ENCODE peak calls at places on chromosomes 5 and 9, in four cellular contexts. Z is tibial artery, Q is K562, I is ovary. L is an unnamed sample.

GRCh38 chr5:141637693-141638419 is 1.1 kb downstream of the RELL2 start:
- DNase-seq in I (peak), Q (peak), Z (peak), L (peak)

GRCh38 chr5:28374492-28374934 is 1336.1 kb upstream of the CDH9 start:
- DNase-seq in Z (no peak), I (no peak), Q (no peak), L (peak)

GRCh38 chr5:120139039-120139438 is 325.1 kb upstream of the PRR16 start:
- DNase-seq in I (no peak), Z (no peak), Q (peak), L (no peak)

GRCh38 chr9:93061791-93062299 is 3.3 kb downstream of the SUSD3 start:
- DNase-seq in I (peak), Q (peak), Z (no peak), L (no peak)

GRCh38 chr9:97600531-97601227 is 32.5 kb downstream of the TSTD2 start:
- DNase-seq in Z (no peak), Q (no peak), I (no peak), L (no peak)

GRCh38 chr5:113574417-113574816 is 60.9 kb downstream of the YTHDC2 start:
- DNase-seq in Q (peak), Z (no peak), I (no peak), L (no peak)

GRCh38 chr5:91381134-91381773 is 1.9 kb downstream of the ARRDC3 start:
- DNase-seq in Z (no peak), I (no peak), Q (no peak), L (no peak)

GRCh38 chr5:59390074-59390659 is 503.4 kb downstream of the PDE4D start:
- DNase-seq in Z (no peak), I (no peak), Q (peak), L (no peak)

GRCh38 chr5:179355976-179356968 is 11.0 kb upstream of the ADAMTS2 start:
- DNase-seq in I (no peak), Q (no peak), Z (no peak), L (no peak)

GRCh38 chr5:13816126-13816525 is 128.4 kb downstream of the DNAH5 start:
- DNase-seq in Q (no peak), Z (no peak), I (no peak), L (no peak)

GRCh38 chr9:119365291-119366027 is 3.8 kb downstream of the BRINP1 start:
- DNase-seq in Q (peak), Z (no peak), I (no peak), L (peak)
- TF ChIP-seq CTCF in Q (peak), Z (peak), I (no peak), L (peak)

GRCh38 chr9:115591584-115591984 is 473.6 kb upstream of the TNC start:
- DNase-seq in I (no peak), Q (peak), Z (peak), L (peak)
- TF ChIP-seq CTCF in I (peak), Q (peak), Z (peak), L (peak)

DNA sequence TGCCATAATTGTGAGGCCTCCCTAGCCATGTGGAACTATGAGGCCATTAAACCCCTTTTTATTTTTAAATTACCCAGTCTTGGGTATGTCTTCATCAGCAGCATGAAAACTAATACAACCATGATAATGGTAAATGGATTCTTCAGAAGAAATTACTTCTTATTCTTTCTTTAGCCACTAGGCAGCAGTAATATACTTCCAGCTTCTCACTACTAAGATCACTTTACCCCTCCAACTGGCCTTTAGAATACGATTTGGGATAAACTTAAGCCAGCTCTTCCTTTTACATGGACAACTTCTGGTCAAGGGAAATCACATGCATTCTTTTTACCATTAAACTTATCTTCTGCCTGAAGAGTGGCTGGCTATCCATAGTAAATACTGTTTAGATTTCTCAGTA is 355.4 kb downstream of the MAN2A1 start:
- DNase-seq in Q (no peak), I (no peak), Z (no peak), L (no peak)
- TF ChIP-seq CTCF in Q (no peak), I (no peak), Z (no peak), L (no peak)

DNA sequence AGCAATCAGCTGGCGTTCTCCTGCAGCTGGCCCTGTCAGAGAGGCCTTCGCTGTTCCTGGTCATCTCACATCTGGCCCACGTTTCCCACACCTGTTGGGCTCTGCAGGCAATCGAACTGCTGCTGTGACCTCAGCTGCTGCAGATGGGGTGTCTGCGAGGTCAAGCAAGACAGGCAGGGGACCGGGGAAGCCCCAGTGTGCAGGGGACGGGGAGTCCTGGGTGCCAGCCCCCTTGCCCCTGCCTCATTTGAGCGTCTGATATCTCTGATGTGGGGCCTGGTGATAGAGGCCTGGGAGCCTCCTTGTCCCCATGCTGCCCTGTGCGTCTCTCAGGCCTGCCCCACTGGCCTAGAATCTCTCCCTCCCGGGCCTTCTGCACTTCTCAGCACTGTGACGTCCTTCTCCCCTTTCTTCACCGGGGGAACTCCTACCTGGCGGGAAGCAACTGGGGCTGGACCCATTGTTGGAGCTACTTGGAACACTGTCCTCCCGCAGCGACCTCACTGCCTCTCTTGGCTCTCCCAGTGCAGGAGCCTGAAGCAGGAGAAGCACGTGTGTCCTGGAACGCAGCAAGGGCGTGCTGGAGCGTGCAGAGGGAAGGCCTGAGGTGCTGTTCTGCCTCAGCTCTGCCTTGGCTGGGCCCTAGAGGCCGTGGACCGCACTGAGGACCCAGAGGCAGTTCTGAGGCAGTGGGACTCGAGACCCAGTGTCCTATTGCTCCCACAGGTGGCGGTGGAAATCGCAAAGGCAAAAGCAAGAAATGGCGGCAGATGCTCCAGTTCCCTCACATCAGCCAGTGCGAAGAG is 3.9 kb downstream of the GRK6 start:
- DNase-seq in Q (no peak), Z (no peak), I (no peak), L (no peak)
- TF ChIP-seq CTCF in Q (no peak), Z (no peak), I (no peak), L (no peak)

GRCh38 chr9:82535432-82535998 is 527.4 kb downstream of the RASEF start:
- DNase-seq in I (no peak), Q (no peak), Z (no peak), L (no peak)

GRCh38 chr9:82526629-82527028 is 536.3 kb downstream of the RASEF start:
- DNase-seq in Z (no peak), Q (no peak), I (no peak), L (no peak)

GRCh38 chr9:82531795-82532194 is 531.1 kb downstream of the RASEF start:
- DNase-seq in I (no peak), Z (no peak), Q (no peak), L (no peak)

GRCh38 chr9:82532504-82532903 is 530.4 kb downstream of the RASEF start:
- DNase-seq in Z (no peak), I (no peak), Q (no peak), L (no peak)
- TF ChIP-seq CTCF in Z (no peak), I (no peak), Q (no peak), L (no peak)

GRCh38 chr5:33299621-33300208 is 141.1 kb upstream of the TARS1 start:
- DNase-seq in Z (no peak), Q (no peak), I (no peak), L (no peak)
- TF ChIP-seq CTCF in Z (peak), Q (peak), I (peak), L (no peak)

DNA sequence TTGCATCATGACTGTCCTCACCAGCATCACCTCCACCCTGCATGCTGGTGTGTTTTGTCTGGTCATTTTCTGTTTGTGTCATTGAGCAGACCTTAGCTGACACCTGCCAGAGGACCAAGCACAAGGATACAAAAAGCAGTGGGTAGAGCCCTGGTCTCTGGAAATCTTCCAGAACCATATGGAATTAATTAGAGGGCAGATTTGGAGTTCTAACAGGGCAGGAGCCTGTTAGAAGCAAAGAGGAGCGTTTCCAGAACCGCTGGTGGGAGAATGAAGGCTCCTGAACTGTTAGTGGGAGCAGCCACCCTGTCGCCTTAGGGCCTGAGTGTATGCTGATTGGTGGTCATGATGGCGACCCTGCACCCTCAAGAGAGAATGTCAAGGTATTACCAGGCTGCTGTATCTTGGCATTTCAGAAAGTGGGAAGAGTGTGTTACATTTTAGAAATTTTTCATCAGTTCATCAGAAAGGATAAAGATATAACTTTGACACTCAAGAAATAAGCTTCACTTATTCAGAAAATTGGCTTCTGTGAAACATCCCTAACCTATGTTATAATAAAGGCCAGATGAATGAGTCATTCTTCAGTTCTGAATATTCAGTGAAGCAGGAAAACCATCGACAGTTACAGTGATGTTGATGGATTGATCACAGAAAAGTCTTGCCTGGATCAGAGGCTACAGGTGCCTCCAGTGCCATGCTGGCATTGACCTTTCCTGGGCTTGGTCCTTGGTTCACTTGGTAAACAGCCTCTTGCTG is 99.0 kb downstream of the AMBP start:
- DNase-seq in Z (no peak), I (no peak), Q (no peak), L (no peak)
- TF ChIP-seq CTCF in Z (no peak), I (no peak), Q (no peak), L (no peak)

DNA sequence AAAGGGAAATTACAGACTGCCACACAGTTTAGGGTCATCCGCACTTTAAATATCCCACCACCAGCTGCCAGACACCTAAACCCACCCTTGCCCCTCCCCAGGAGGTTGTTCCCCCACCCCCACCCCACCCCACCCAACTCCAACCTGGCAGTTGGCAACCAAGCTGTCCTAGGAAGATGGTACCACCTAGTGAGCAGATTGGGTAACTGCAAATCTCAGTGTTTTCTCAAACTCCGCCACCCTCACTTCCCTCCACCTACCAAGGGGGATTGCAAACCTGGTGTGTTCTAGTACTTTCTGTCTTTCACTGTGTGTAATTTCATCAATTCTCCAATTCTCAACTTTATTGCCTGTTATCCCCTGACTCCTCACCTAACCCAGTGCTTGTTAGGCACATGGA is 323.8 kb upstream of the IRX2 start:
- DNase-seq in Q (peak), Z (no peak), I (no peak), L (no peak)
- TF ChIP-seq CTCF in Q (peak), Z (no peak), I (no peak), L (no peak)